ENCODE peak calls at places on chromosomes 11 and 22, in seven cellular contexts. One of them, this sample, is unnamed.
A peak's percentile ranks its signal among the peaks of the same experiment; 100 is the strongest.

GRCh38 chr11:133681901-133682300 is 149.6 kb upstream of the OPCML start:
- DNase-seq in CD4-positive, alpha-beta memory T cell: no peak
- DNase-seq in uterus: no peak
- DNase-seq in A549: no peak
- DNase-seq in neural progenitor cell: peak; percentile 28
- DNase-seq in psoas muscle: no peak
- DNase-seq in heart left ventricle: no peak
- DNase-seq in this sample: no peak

GRCh38 chr11:117875397-117876048 is 935 bp downstream of the FXYD6 start:
- DNase-seq in CD4-positive, alpha-beta memory T cell: peak; percentile 29
- DNase-seq in A549: no peak
- DNase-seq in uterus: no peak
- DNase-seq in neural progenitor cell: peak; percentile 64
- DNase-seq in heart left ventricle: no peak
- DNase-seq in psoas muscle: no peak
- DNase-seq in this sample: no peak

GRCh38 chr11:123062892-123063395 is 1.0 kb upstream of the HSPA8 start:
- DNase-seq in uterus: no peak
- DNase-seq in psoas muscle: no peak
- DNase-seq in heart left ventricle: no peak
- DNase-seq in A549: no peak
- DNase-seq in CD4-positive, alpha-beta memory T cell: no peak
- DNase-seq in neural progenitor cell: no peak
- DNase-seq in this sample: no peak

GRCh38 chr11:113382121-113382520 is 5.5 kb upstream of the ANKK1 start:
- DNase-seq in neural progenitor cell: no peak
- DNase-seq in uterus: no peak
- DNase-seq in heart left ventricle: no peak
- DNase-seq in CD4-positive, alpha-beta memory T cell: no peak
- DNase-seq in psoas muscle: no peak
- DNase-seq in A549: no peak
- DNase-seq in this sample: no peak

GRCh38 chr22:50684986-50685385 is 12.4 kb downstream of the SHANK3 start:
- DNase-seq in psoas muscle: no peak
- DNase-seq in neural progenitor cell: peak; percentile 1
- DNase-seq in heart left ventricle: no peak
- DNase-seq in A549: no peak
- DNase-seq in uterus: no peak
- DNase-seq in CD4-positive, alpha-beta memory T cell: no peak
- DNase-seq in this sample: no peak

GRCh38 chr11:109138200-109138599 is 283.8 kb upstream of the C11orf87 start:
- DNase-seq in neural progenitor cell: no peak
- DNase-seq in A549: no peak
- DNase-seq in uterus: no peak
- DNase-seq in heart left ventricle: no peak
- DNase-seq in CD4-positive, alpha-beta memory T cell: no peak
- DNase-seq in psoas muscle: no peak
- DNase-seq in this sample: no peak

GRCh38 chr11:7077101-7077500 is 11.7 kb upstream of the RBMXL2 start:
- DNase-seq in heart left ventricle: no peak
- DNase-seq in CD4-positive, alpha-beta memory T cell: no peak
- DNase-seq in uterus: no peak
- DNase-seq in neural progenitor cell: peak; percentile 74
- DNase-seq in psoas muscle: no peak
- DNase-seq in A549: no peak
- DNase-seq in this sample: no peak

GRCh38 chr22:42595434-42595833 is 19.2 kb downstream of the POLDIP3 start:
- DNase-seq in A549: no peak
- DNase-seq in CD4-positive, alpha-beta memory T cell: no peak
- DNase-seq in uterus: no peak
- DNase-seq in psoas muscle: no peak
- DNase-seq in neural progenitor cell: no peak
- DNase-seq in heart left ventricle: peak; percentile 54
- DNase-seq in this sample: no peak

GRCh38 chr11:35282226-35282882 is 137.0 kb downstream of the SLC1A2 start:
- DNase-seq in psoas muscle: no peak
- DNase-seq in heart left ventricle: no peak
- DNase-seq in neural progenitor cell: no peak
- DNase-seq in A549: no peak
- DNase-seq in uterus: no peak
- DNase-seq in CD4-positive, alpha-beta memory T cell: no peak
- DNase-seq in this sample: no peak

GRCh38 chr11:837189-837989 is 4.6 kb downstream of the CD151 start:
- DNase-seq in heart left ventricle: no peak
- DNase-seq in CD4-positive, alpha-beta memory T cell: no peak
- DNase-seq in A549: no peak
- DNase-seq in uterus: no peak
- DNase-seq in neural progenitor cell: no peak
- DNase-seq in psoas muscle: no peak
- DNase-seq in this sample: no peak

GRCh38 chr22:42662114-42663021 is 13.2 kb upstream of the CYB5R3 start:
- DNase-seq in neural progenitor cell: peak; percentile 91
- DNase-seq in CD4-positive, alpha-beta memory T cell: peak; percentile 77
- DNase-seq in A549: peak; percentile 78
- DNase-seq in heart left ventricle: peak; percentile 82
- DNase-seq in psoas muscle: peak; percentile 89
- DNase-seq in uterus: peak; percentile 91
- DNase-seq in this sample: peak; percentile 89

GRCh38 chr11:128726464-128727139 is 32.7 kb downstream of the FLI1 start:
- DNase-seq in psoas muscle: no peak
- DNase-seq in uterus: no peak
- DNase-seq in neural progenitor cell: no peak
- DNase-seq in CD4-positive, alpha-beta memory T cell: peak; percentile 70
- DNase-seq in heart left ventricle: no peak
- DNase-seq in A549: no peak
- DNase-seq in this sample: peak; percentile 35

GRCh38 chr22:48697694-48698276 is 1129.9 kb downstream of the BRD1 start:
- DNase-seq in uterus: no peak
- DNase-seq in psoas muscle: peak; percentile 0
- DNase-seq in neural progenitor cell: no peak
- DNase-seq in A549: no peak
- DNase-seq in CD4-positive, alpha-beta memory T cell: no peak
- DNase-seq in heart left ventricle: no peak
- DNase-seq in this sample: no peak
- H3K27ac ChIP-seq in uterus: no peak overlapping the region
- H3K27ac ChIP-seq in psoas muscle: no peak overlapping the region
- H3K27ac ChIP-seq in neural progenitor cell: no peak overlapping the region
- H3K27ac ChIP-seq in A549: no peak overlapping the region
- H3K27ac ChIP-seq in CD4-positive, alpha-beta memory T cell: no peak overlapping the region
- H3K27ac ChIP-seq in heart left ventricle: no peak overlapping the region
- H3K27ac ChIP-seq in this sample: no peak overlapping the region

DNA sequence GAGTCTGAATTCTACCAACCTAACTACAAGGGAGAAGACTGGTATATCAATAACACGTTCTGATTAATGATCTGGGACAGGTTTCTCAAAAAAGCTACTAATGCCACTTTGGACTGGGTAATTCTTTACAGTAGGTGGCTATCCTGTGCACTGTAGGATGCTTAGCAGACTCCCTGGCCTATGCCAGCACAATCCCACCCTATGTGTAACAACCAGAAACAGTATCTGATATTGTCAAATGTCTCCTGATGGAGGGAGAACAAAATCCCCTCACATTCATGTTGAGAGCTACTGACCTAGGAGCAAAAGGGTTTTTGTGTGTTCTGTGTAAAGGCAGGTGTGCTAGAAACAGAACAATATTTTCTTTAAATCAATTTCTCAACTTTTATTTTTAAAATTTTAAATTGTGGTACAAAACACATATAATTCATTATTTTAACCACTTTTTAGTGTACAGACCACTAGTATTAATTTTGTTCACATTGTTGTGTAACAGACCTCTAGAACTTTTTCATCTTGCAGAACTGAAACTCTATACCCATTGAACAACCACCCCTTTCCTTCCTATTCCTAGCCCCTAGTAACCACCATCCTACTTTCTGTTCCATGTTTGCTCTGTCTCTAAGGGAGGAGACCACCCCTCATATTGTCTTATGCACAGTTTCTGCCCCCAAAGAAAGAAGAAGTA is 2.1 kb upstream of the MS4A6A start:
- DNase-seq in uterus: no peak
- DNase-seq in neural progenitor cell: no peak
- DNase-seq in CD4-positive, alpha-beta memory T cell: no peak
- DNase-seq in A549: no peak
- DNase-seq in heart left ventricle: no peak
- DNase-seq in psoas muscle: no peak
- DNase-seq in this sample: no peak
- H3K27ac ChIP-seq in uterus: no peak overlapping the region
- H3K27ac ChIP-seq in neural progenitor cell: no peak overlapping the region
- H3K27ac ChIP-seq in CD4-positive, alpha-beta memory T cell: no peak overlapping the region
- H3K27ac ChIP-seq in A549: no peak overlapping the region
- H3K27ac ChIP-seq in heart left ventricle: peak overlapping the region; percentile 41
- H3K27ac ChIP-seq in psoas muscle: no peak overlapping the region
- H3K27ac ChIP-seq in this sample: no peak overlapping the region

DNA sequence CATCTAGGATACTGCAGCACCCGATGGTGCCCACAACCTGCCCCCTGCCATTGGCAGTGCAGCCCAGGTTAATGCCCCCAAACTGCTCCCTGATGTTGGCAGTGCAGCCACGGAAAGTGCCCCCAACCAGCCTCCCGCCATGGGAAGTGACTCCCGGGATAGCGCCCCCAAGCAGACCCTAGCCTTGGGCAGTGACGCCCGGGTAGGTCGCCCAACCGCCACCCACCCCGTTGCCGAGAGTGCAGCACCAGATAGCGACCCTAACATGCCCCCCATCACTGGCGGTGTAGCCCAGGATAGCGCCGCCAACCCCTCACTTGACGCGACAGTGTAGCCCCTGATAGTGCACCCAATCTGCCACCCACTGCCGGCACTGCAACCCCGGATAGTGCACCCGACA is 38.5 kb downstream of the C22orf42 start:
- DNase-seq in heart left ventricle: no peak
- DNase-seq in CD4-positive, alpha-beta memory T cell: no peak
- DNase-seq in A549: no peak
- DNase-seq in neural progenitor cell: no peak
- DNase-seq in uterus: no peak
- DNase-seq in psoas muscle: no peak
- DNase-seq in this sample: no peak
- H3K27ac ChIP-seq in heart left ventricle: no peak overlapping the region
- H3K27ac ChIP-seq in CD4-positive, alpha-beta memory T cell: no peak overlapping the region
- H3K27ac ChIP-seq in A549: no peak overlapping the region
- H3K27ac ChIP-seq in neural progenitor cell: no peak overlapping the region
- H3K27ac ChIP-seq in uterus: no peak overlapping the region
- H3K27ac ChIP-seq in psoas muscle: no peak overlapping the region
- H3K27ac ChIP-seq in this sample: no peak overlapping the region

DNA sequence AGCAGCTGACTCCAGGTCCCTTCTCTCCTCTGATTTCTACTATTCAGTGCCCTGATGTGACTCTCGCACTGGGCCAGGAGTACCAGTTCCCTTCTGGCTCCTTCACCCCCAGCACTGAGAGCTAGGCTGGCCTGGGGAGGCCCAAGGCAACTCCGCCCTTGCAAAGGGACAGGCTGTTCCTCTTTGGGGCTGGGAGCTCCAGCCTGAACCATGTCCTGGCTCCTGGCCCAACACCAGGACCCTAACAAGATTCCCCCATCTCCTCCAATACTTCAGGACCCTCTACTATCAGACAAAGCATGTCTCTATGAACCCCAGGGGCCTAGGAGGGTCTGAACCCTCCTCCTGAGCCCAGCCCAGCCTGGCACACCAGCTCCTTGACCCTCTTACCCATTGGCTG is 12.6 kb downstream of the CREB3L1 start:
- DNase-seq in heart left ventricle: no peak
- DNase-seq in psoas muscle: no peak
- DNase-seq in uterus: peak; percentile 25
- DNase-seq in A549: no peak
- DNase-seq in neural progenitor cell: no peak
- DNase-seq in CD4-positive, alpha-beta memory T cell: no peak
- DNase-seq in this sample: no peak
- H3K27ac ChIP-seq in heart left ventricle: no peak overlapping the region
- H3K27ac ChIP-seq in psoas muscle: no peak overlapping the region
- H3K27ac ChIP-seq in uterus: peak overlapping the region; percentile 76
- H3K27ac ChIP-seq in A549: peak overlapping the region; percentile 6
- H3K27ac ChIP-seq in neural progenitor cell: no peak overlapping the region
- H3K27ac ChIP-seq in CD4-positive, alpha-beta memory T cell: no peak overlapping the region
- H3K27ac ChIP-seq in this sample: no peak overlapping the region

DNA sequence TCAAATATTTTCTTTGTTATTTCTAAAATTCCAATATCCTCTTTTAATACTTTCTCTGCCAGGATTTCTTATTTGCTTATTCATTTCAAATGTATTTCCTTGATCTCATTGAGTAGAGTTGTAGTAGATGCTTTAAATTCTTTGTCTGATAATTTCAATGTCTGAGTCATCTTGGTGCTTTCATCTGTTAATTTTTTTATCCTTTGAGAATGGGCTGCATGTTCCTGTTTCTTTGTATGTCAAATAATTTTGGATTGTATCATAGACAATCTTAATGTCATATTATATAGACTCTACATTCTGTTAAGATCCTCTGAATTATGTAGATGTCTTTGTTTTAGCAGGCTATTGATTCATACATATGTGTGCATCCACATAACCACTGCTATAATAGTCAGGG is 57.5 kb downstream of the MYEOV start:
- DNase-seq in psoas muscle: no peak
- DNase-seq in neural progenitor cell: no peak
- DNase-seq in A549: no peak
- DNase-seq in heart left ventricle: no peak
- DNase-seq in CD4-positive, alpha-beta memory T cell: no peak
- DNase-seq in uterus: no peak
- DNase-seq in this sample: no peak
- H3K27ac ChIP-seq in psoas muscle: no peak overlapping the region
- H3K27ac ChIP-seq in neural progenitor cell: no peak overlapping the region
- H3K27ac ChIP-seq in A549: peak overlapping the region; percentile 43
- H3K27ac ChIP-seq in heart left ventricle: no peak overlapping the region
- H3K27ac ChIP-seq in CD4-positive, alpha-beta memory T cell: no peak overlapping the region
- H3K27ac ChIP-seq in uterus: no peak overlapping the region
- H3K27ac ChIP-seq in this sample: no peak overlapping the region

DNA sequence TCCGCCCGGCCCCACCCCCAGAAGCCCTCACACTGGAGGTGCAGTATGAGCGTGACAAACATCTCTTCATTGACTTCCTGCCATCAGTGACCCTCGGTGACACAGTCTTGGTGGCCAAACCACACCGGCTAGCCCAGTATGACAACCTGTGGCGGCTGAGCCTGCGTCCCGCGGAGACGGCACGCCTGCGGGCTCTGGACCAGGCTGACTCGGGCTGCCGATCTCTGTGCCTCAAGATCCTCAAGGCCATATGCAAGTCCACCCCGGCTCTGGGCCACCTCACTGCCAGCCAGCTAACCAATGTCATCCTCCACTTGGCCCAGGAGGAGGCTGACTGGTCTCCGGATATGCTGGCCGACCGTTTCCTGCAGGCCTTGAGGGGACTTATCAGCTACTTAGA is 6.6 kb upstream of the ATF4 start:
- DNase-seq in CD4-positive, alpha-beta memory T cell: no peak
- DNase-seq in psoas muscle: peak; percentile 23
- DNase-seq in neural progenitor cell: no peak
- DNase-seq in uterus: no peak
- DNase-seq in A549: no peak
- DNase-seq in heart left ventricle: no peak
- DNase-seq in this sample: no peak
- H3K27ac ChIP-seq in CD4-positive, alpha-beta memory T cell: no peak overlapping the region
- H3K27ac ChIP-seq in psoas muscle: no peak overlapping the region
- H3K27ac ChIP-seq in neural progenitor cell: no peak overlapping the region
- H3K27ac ChIP-seq in uterus: no peak overlapping the region
- H3K27ac ChIP-seq in A549: no peak overlapping the region
- H3K27ac ChIP-seq in heart left ventricle: no peak overlapping the region
- H3K27ac ChIP-seq in this sample: no peak overlapping the region

DNA sequence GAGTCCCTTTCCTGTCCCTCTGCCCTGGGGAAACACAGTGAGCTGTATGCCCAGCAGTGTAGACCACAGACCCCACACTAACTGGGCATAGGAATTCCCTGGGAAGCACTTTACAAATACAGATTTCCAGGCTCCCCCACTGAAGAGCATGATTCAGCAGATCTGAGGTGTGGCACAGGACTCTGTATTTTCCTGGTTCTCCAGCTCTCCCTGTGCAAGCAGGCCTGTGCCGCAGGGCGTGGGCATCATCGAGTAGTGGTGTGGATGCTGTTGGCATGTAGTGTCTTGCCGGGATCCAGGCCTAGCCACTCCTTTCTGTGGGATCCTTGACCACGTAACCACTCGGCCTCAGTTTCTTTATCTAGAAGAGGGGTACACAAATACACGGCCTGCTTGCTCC is 49.9 kb downstream of the GALNT18 start:
- DNase-seq in A549: no peak
- DNase-seq in uterus: no peak
- DNase-seq in psoas muscle: no peak
- DNase-seq in neural progenitor cell: no peak
- DNase-seq in CD4-positive, alpha-beta memory T cell: no peak
- DNase-seq in heart left ventricle: no peak
- DNase-seq in this sample: no peak
- H3K27ac ChIP-seq in A549: no peak overlapping the region
- H3K27ac ChIP-seq in uterus: no peak overlapping the region
- H3K27ac ChIP-seq in psoas muscle: no peak overlapping the region
- H3K27ac ChIP-seq in neural progenitor cell: no peak overlapping the region
- H3K27ac ChIP-seq in CD4-positive, alpha-beta memory T cell: no peak overlapping the region
- H3K27ac ChIP-seq in heart left ventricle: no peak overlapping the region
- H3K27ac ChIP-seq in this sample: no peak overlapping the region

This sample was measured in tibial artery.